ENCODE peak calls at places on chromosomes 1 and 21, in seven cellular contexts. R is HFFc6, Q is fibroblast of pulmonary artery, V is nephron progenitor cell, E is breast epithelium, U is fibroblast of lung, T is lower lobe of right lung. B is an unnamed sample.

GRCh38 chr1:50424045-50424939 is 1.0 kb upstream of the DMRTA2 start:
- DNase-seq in R (no peak), Q (peak), V (no peak), E (no peak), U (peak), T (no peak), B (no peak)

GRCh38 chr1:183806086-183806485 is 1.2 kb downstream of the RGL1 start:
- DNase-seq in R (no peak), Q (peak), V (no peak), E (no peak), U (peak), T (no peak), B (no peak)

GRCh38 chr1:47692196-47692595 is 254.4 kb downstream of the FOXD2 start:
- DNase-seq in R (no peak), Q (no peak), V (no peak), E (no peak), U (no peak), T (no peak), B (no peak)

GRCh38 chr1:1599030-1599916 is 662 bp downstream of the FNDC10 start:
- DNase-seq in R (no peak), Q (peak), V (peak), E (no peak), U (no peak), T (peak), B (no peak)

GRCh38 chr21:41621523-41621922 is 113.6 kb upstream of the TMPRSS2 start:
- DNase-seq in R (no peak), Q (no peak), V (no peak), E (no peak), U (peak), T (no peak), B (no peak)

GRCh38 chr1:112687785-112688496 is 13.5 kb downstream of the MOV10 start:
- DNase-seq in R (no peak), Q (no peak), V (no peak), E (no peak), U (no peak), T (no peak), B (no peak)

GRCh38 chr1:5949074-5949760 is 43.0 kb downstream of the NPHP4 start:
- DNase-seq in R (no peak), Q (no peak), V (no peak), E (no peak), U (no peak), T (no peak), B (no peak)

GRCh38 chr1:156801409-156802121 is 15.1 kb downstream of the SH2D2A start:
- DNase-seq in R (peak), Q (peak), V (no peak), E (no peak), U (peak), T (no peak), B (no peak)

GRCh38 chr1:90729484-90730246 is 12.6 kb upstream of the BARHL2 start:
- DNase-seq in R (no peak), Q (no peak), V (peak), E (no peak), U (no peak), T (no peak), B (no peak)

GRCh38 chr1:29475256-29475800 is 239.0 kb downstream of the PTPRU start:
- DNase-seq in R (no peak), Q (no peak), V (no peak), E (no peak), U (no peak), T (no peak), B (no peak)

GRCh38 chr1:152753586-152753985 is 4.2 kb upstream of the KPRP start:
- DNase-seq in R (no peak), Q (no peak), V (no peak), E (no peak), U (no peak), T (no peak), B (no peak)

GRCh38 chr21:37153193-37153934 is 80.3 kb downstream of the TTC3 start:
- DNase-seq in R (peak), Q (peak), V (no peak), E (no peak), U (peak), T (no peak), B (no peak)

GRCh38 chr1:26537951-26538352 is 8.4 kb downstream of the RPS6KA1 start:
- DNase-seq in R (peak), Q (peak), V (no peak), E (no peak), U (peak), T (peak), B (no peak)

GRCh38 chr1:44609412-44609767 is 64.9 kb downstream of the TMEM53 start:
- DNase-seq in R (peak), Q (peak), V (peak), E (no peak), U (peak), T (no peak), B (peak)

GRCh38 chr21:42929969-42930368 is 4.5 kb upstream of the ERVH48-1 start:
- DNase-seq in R (no peak), Q (no peak), V (no peak), E (no peak), U (no peak), T (no peak), B (no peak)

GRCh38 chr1:202283379-202283844 is 58.3 kb downstream of the UBE2T start:
- DNase-seq in R (peak), Q (peak), V (peak), E (peak), U (peak), T (no peak), B (no peak)

GRCh38 chr1:112840631-112841624 is 115.1 kb downstream of the SLC16A1 start:
- DNase-seq in R (no peak), Q (peak), V (no peak), E (no peak), U (no peak), T (no peak), B (no peak)

GRCh38 chr21:34770581-34770980 is 101.8 kb downstream of the CLIC6 start:
- DNase-seq in R (no peak), Q (no peak), V (no peak), E (no peak), U (peak), T (no peak), B (no peak)

GRCh38 chr1:70475023-70475422 is 64.0 kb downstream of the CTH start:
- DNase-seq in R (no peak), Q (no peak), V (no peak), E (no peak), U (no peak), T (no peak), B (no peak)

GRCh38 chr1:33137800-33138199 is 44.0 kb downstream of the TRIM62 start:
- DNase-seq in R (no peak), Q (peak), V (peak), E (no peak), U (peak), T (no peak), B (no peak)

GRCh38 chr1:25971044-25971881 is 26.6 kb downstream of the PAFAH2 start:
- DNase-seq in R (no peak), Q (no peak), V (no peak), E (no peak), U (no peak), T (no peak), B (no peak)

GRCh38 chr1:116571215-116571919 is 541 bp upstream of the CD58 start:
- DNase-seq in R (no peak), Q (no peak), V (peak), E (no peak), U (no peak), T (peak), B (no peak)

GRCh38 chr1:56339786-56340465 is 239.4 kb downstream of the PLPP3 start:
- DNase-seq in R (no peak), Q (peak), V (peak), E (no peak), U (peak), T (no peak), B (no peak)
- TF ChIP-seq CTCF in R (no peak), Q (no peak), V (no peak), E (no peak), U (no peak), T (no peak), B (no peak)

DNA sequence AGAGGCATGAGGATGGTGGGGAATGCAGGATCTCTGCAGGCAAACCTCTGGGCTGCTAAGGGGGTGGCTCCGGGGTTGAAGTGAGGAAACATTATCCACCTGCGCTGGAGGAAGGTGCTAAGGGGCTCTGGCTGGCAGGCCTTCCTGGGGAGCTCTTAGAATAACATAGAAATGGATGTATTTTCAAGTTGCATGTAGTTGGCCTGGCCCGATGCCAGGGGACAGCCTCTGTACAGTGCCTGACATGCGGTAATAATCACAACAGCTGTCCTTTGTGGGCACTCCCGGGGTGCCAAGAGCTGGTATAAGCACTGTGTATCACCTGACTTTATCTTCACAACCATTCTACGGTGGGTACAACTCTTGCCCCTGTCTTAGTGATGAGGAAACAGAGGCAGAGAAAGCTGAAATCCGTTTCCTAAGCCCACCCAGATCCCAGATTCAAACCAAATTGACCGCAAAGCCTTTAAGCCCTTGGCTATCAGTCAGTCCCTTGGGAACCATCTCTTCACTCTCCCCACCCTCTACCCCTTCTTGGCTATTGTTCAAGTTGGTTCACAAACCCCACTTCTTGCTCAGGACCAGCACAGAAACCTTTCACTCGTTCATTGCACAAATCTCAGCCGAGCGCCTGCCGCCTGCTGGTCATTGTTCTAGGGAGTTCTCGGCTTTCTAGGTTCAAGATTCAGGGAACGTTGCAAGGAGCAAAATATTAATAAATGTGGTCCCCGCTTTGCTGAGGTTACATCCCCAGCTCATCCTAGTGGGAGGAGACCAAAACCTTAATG is 30.9 kb downstream of the PADI4 start:
- DNase-seq in R (no peak), Q (no peak), V (no peak), E (no peak), U (no peak), T (no peak), B (no peak)
- TF ChIP-seq CTCF in R (peak), Q (no peak), V (no peak), E (no peak), U (no peak), T (no peak), B (no peak)

GRCh38 chr1:3023994-3024393 is 2.7 kb downstream of the ACTRT2 start:
- DNase-seq in R (no peak), Q (no peak), V (no peak), E (peak), U (no peak), T (no peak), B (no peak)
- TF ChIP-seq CTCF in R (peak), Q (no peak), V (no peak), E (no peak), U (no peak), T (no peak), B (no peak)

GRCh38 chr1:22893292-22893691 is 79.4 kb downstream of the LACTBL1 start:
- DNase-seq in R (no peak), Q (no peak), V (no peak), E (no peak), U (no peak), T (no peak), B (no peak)

GRCh38 chr1:22896184-22896583 is 76.5 kb downstream of the LACTBL1 start:
- DNase-seq in R (no peak), Q (no peak), V (no peak), E (no peak), U (no peak), T (no peak), B (no peak)

GRCh38 chr1:22895357-22895756 is 77.3 kb downstream of the LACTBL1 start:
- DNase-seq in R (no peak), Q (no peak), V (no peak), E (no peak), U (no peak), T (no peak), B (no peak)

GRCh38 chr1:22889213-22889827 is 83.3 kb downstream of the LACTBL1 start:
- DNase-seq in R (peak), Q (peak), V (no peak), E (no peak), U (peak), T (no peak), B (no peak)

DNA sequence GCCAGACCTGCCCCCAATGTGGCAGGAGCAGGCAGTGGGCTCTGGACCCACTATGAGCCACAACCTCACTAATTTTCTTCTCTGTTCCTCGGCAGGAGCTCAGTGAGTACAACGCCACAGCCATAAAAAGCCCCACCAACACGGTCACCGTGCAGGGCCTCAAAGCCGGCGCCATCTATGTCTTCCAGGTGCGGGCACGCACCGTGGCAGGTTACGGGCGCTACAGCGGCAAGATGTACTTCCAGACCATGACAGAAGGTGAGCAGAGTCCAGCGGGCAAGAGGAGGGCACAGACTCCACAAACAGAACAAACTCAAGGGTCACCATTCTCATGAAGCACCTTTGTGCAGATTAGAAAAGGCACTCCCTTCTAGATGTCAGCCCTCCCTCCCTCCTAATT is 79.9 kb downstream of the LACTBL1 start:
- DNase-seq in R (no peak), Q (no peak), V (no peak), E (no peak), U (no peak), T (no peak), B (no peak)
- TF ChIP-seq CTCF in R (no peak), Q (no peak), V (no peak), E (no peak), U (no peak), T (no peak), B (no peak)

GRCh38 chr1:207654320-207654719 is 9.4 kb downstream of the CR1L start:
- DNase-seq in R (no peak), Q (peak), V (no peak), E (no peak), U (peak), T (no peak), B (no peak)
- TF ChIP-seq CTCF in R (peak), Q (peak), V (no peak), E (peak), U (no peak), T (no peak), B (no peak)

DNA sequence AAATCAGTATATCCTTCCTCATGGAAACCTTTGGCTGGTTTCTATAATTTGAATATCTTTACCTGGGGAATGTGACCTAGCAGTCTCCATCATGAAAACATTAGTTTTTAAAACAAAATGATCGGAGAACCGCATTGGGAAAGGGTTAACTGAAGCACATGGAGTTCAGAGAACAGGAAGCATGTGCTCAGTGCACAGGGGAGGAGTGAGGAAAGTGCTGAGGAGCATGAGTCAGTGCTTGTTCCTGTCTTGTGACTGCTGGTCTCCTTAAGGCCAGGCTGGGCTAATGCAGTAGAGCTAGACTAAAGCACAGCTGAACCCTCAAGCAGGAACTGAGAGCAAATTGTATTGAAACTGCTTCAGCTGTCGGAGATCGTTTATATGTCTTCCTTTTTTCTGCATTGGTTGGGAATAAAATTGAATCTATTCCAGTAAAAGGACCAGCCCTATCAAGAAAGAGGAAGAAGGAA is 5.8 kb downstream of the IFI16 start:
- DNase-seq in R (peak), Q (peak), V (no peak), E (no peak), U (peak), T (peak), B (no peak)
- TF ChIP-seq CTCF in R (no peak), Q (no peak), V (no peak), E (no peak), U (no peak), T (no peak), B (no peak)

GRCh38 chr1:121566346-121566745 is 381.6 kb downstream of the SRGAP2C start:
- DNase-seq in R (no peak), Q (no peak), V (no peak), E (no peak), U (no peak), T (no peak), B (no peak)
- TF ChIP-seq CTCF in R (no peak), Q (no peak), V (no peak), E (no peak), U (no peak), T (no peak), B (no peak)

DNA sequence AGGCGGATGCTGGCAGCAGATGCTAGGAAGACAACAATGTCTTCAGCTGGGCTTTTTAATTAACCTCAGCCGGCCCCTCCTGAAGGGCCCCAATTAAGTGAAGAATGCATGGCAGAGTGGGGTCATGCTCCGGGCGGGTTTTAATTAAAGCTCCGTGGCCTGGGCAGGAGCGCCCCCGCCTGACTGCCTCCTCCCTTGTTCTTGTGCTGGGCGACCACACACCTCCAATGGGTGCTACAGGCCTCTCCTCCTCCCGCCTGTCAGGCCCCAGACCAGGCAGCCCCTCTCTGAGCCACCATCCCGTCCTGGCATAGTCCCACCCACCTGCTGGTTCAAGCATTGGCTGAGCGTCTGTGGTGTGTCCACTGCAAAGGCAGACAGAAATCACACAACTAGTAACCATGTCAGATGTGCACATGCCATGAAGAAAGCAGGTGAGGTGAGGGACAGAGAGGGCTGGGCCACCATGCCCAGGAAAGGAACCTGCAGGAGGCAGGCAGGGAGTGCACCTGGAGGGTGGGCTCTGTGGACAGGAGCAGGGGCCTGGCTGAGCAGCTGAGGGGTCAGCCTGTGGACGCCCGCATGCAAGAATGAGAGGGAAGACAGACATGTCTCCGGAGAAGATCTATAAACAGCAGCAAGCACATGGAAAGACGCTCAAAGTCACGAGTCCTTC is 8.5 kb upstream of the ARF1 start:
- DNase-seq in R (no peak), Q (no peak), V (peak), E (no peak), U (no peak), T (peak), B (no peak)
- TF ChIP-seq CTCF in R (peak), Q (peak), V (no peak), E (peak), U (no peak), T (peak), B (no peak)

B was measured in omental fat pad.